ENCODE peak calls at places on chromosome 21, in six cellular contexts. Q is H9, K is A549, I is fibroblast of lung, H is neural crest cell, U is HFFc6. E is an unnamed sample.

GRCh38 chr21:37593740-37594471 is 227.3 kb downstream of the DYRK1A start:
- DNase-seq in Q (peak), K (no peak), I (no peak), H (no peak), U (no peak), E (no peak)

GRCh38 chr21:38159355-38159754 is 97.4 kb upstream of the KCNJ15 start:
- DNase-seq in Q (peak), K (no peak), I (peak), H (peak), U (peak), E (peak)

GRCh38 chr21:37891953-37892352 is 24.3 kb downstream of the KCNJ6 start:
- DNase-seq in Q (no peak), K (no peak), I (no peak), H (no peak), U (no peak), E (no peak)

GRCh38 chr21:43688906-43689305 is 29.5 kb downstream of the RRP1B start:
- DNase-seq in Q (no peak), K (no peak), I (no peak), H (no peak), U (no peak), E (no peak)

GRCh38 chr21:14321042-14321441 is 61.9 kb downstream of the HSPA13 start:
- DNase-seq in Q (no peak), K (no peak), I (no peak), H (no peak), U (no peak), E (no peak)

GRCh38 chr21:22536511-22536910 is 1538.3 kb downstream of the NCAM2 start:
- DNase-seq in Q (no peak), K (no peak), I (peak), H (no peak), U (no peak), E (no peak)

GRCh38 chr21:36535618-36536241 is 55.8 kb upstream of the CLDN14 start:
- DNase-seq in Q (no peak), K (no peak), I (no peak), H (no peak), U (no peak), E (no peak)

GRCh38 chr21:46298083-46298412 is 11.9 kb downstream of the YBEY start:
- DNase-seq in Q (no peak), K (no peak), I (peak), H (no peak), U (no peak), E (no peak)

GRCh38 chr21:40841524-40842196 is 5.3 kb downstream of the DSCAM start:
- DNase-seq in Q (peak), K (peak), I (no peak), H (peak), U (peak), E (no peak)

GRCh38 chr21:46325073-46325912 is 1.3 kb downstream of the PCNT start:
- DNase-seq in Q (peak), K (peak), I (peak), H (peak), U (peak), E (no peak)

GRCh38 chr21:29382029-29382654 is 83.4 kb downstream of the BACH1 start:
- DNase-seq in Q (no peak), K (peak), I (peak), H (no peak), U (peak), E (no peak)

GRCh38 chr21:34864370-34865209 is 184.5 kb downstream of the RUNX1 start:
- DNase-seq in Q (no peak), K (no peak), I (no peak), H (no peak), U (no peak), E (no peak)

GRCh38 chr21:29299906-29300546 is 1.3 kb downstream of the BACH1 start:
- DNase-seq in Q (peak), K (peak), I (peak), H (no peak), U (peak), E (peak)

GRCh38 chr21:36705679-36706481 is 7.0 kb downstream of the SIM2 start:
- DNase-seq in Q (peak), K (no peak), I (no peak), H (no peak), U (no peak), E (no peak)

GRCh38 chr21:38380391-38381137 is 117.7 kb downstream of the ERG start:
- DNase-seq in Q (no peak), K (peak), I (peak), H (no peak), U (peak), E (no peak)

GRCh38 chr21:33238565-33239255 is 9.0 kb downstream of the IFNAR2 start:
- DNase-seq in Q (no peak), K (no peak), I (no peak), H (no peak), U (no peak), E (no peak)

GRCh38 chr21:33237446-33237845 is 7.7 kb downstream of the IFNAR2 start:
- DNase-seq in Q (no peak), K (no peak), I (no peak), H (no peak), U (no peak), E (no peak)

GRCh38 chr21:33238146-33238545 is 8.4 kb downstream of the IFNAR2 start:
- DNase-seq in Q (no peak), K (no peak), I (no peak), H (no peak), U (no peak), E (no peak)

GRCh38 chr21:33241846-33242245 is 12.1 kb downstream of the IFNAR2 start:
- DNase-seq in Q (no peak), K (no peak), I (no peak), H (no peak), U (no peak), E (no peak)

DNA sequence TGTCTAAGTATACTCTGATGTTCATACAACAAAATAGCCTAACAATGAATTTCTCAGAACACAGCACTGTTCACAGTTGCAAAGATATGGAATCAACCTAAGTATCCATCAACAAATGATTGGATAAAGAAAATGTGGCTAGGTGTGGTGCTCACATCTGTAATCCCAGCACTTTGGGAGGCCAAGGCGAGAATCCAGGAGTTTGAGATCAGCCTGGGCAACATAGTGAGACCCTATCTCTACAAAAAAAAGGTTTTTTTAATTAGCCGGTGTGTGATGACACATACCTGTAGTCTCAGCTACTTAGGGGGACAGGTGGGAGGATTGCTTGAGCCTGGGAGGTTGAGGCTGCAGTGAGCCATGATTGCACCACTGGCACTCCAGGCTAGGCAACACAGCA is 10.7 kb downstream of the IFNAR2 start:
- DNase-seq in Q (no peak), K (no peak), I (no peak), H (no peak), U (no peak), E (no peak)
- TF ChIP-seq CTCF in Q (no peak), K (no peak), I (no peak), H (no peak), U (no peak), E (no peak)

DNA sequence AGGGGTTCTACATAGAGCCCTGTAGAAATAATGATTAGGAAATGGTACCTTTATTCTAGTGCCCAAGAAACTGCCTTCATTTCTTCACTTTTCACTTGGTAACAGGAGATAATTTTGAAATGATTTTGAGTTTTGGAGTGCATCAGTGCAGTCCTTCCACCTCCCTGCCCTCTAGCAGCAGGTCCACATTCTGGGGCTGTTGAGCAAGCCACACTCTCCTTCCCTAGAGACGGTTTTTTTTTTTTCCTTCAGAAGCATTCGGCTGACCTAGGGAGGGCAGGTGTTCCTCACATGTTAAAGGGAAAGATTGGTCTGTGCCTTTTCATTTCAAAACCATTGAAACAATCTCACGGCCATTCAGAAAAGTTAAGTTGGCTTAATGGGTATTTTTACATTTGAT is 39.8 kb downstream of the SLC37A1 start:
- DNase-seq in Q (no peak), K (no peak), I (no peak), H (no peak), U (no peak), E (no peak)
- TF ChIP-seq CTCF in Q (no peak), K (no peak), I (no peak), H (no peak), U (no peak), E (no peak)

GRCh38 chr21:32425628-32426027 is 13.1 kb downstream of the EVA1C start:
- DNase-seq in Q (no peak), K (no peak), I (no peak), H (no peak), U (no peak), E (no peak)
- TF ChIP-seq CTCF in Q (peak), K (no peak), I (no peak), H (no peak), U (peak), E (no peak)

DNA sequence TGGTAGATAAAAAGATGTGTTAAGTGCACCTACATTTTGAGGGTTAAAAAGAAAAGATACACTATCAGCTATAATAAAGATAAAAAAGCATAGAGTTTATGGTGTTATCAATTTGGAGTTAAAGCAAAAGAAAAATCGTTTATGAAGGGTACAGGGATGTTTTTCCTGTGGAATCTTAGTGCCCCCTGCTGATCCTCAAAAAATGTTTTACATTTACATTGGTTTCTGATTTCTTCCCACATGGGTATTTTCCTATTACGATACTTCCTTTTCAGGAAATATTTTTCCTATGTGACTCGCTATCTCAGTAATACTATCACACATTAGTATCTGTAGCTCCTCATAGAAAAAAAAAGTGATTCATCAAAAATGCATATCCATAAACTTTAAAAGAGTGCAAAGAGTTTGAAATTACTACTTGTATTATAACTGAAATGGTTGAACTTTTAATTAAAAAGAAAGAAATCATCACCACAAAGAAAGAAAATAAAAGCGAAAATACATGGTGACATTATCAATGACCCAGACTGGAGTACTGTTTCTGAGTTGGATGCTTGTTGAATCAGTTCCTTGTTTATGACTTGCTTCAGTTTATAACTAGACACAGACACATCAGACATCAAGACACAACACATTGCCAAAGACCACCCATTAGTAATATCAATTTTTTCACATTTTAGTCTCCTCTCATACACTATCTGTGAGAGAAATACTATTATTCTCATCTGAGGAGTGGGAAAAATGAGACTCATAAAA is 293.2 kb downstream of the MRPL39 start:
- DNase-seq in Q (no peak), K (no peak), I (peak), H (no peak), U (peak), E (peak)
- TF ChIP-seq CTCF in Q (peak), K (no peak), I (peak), H (no peak), U (peak), E (peak)

GRCh38 chr21:42654913-42655796 is 1.7 kb downstream of the PDE9A start:
- DNase-seq in Q (no peak), K (no peak), I (no peak), H (no peak), U (no peak), E (no peak)

GRCh38 chr21:42652527-42653491 is 612 bp upstream of the PDE9A start:
- DNase-seq in Q (peak), K (peak), I (peak), H (peak), U (no peak), E (no peak)

GRCh38 chr21:42653492-42654061 is at the start of gene PDE9A:
- DNase-seq in Q (peak), K (peak), I (no peak), H (peak), U (no peak), E (no peak)

GRCh38 chr21:42655797-42656770 is 2.7 kb downstream of the PDE9A start:
- DNase-seq in Q (no peak), K (no peak), I (no peak), H (no peak), U (no peak), E (no peak)

DNA sequence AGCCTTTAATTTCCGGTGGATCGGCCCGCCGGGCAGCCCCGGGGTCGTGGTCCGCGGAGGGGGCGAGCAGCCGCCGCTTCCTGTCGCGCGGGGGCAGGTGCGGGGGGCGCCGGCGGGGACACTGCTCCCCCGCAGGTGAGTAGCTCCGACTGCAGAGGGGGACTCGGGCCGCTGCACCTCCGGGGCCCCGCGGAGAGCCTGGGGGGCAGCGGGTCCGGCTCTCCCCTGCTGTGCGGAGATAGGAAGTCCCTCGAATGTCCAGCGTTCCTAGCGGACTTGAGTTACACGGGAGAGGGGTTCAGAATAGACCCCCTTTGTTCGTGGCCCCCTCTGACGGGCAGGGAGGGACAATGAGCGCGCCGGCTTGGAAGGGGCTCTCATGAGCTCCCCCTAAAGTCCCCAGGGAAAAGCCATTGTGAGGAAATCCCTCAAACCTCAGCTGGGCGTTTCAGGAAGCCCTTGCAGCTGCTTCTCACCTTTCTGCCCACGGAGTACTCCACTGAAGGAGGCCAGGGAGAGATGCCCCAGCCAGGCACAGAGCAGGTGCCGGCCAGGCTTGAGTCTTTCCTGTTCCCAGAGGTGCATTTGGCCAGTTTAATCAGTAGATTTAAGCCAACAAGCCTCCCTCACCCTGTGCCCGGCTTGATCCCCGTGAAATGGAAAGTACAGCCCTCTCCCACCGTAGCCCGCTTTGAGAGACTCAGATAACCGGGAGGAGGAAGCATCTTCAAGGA is 925 bp downstream of the PDE9A start:
- DNase-seq in Q (no peak), K (peak), I (no peak), H (peak), U (no peak), E (no peak)
- TF ChIP-seq CTCF in Q (peak), K (no peak), I (no peak), H (peak), U (no peak), E (no peak)

GRCh38 chr21:45098867-45099266 is 24.5 kb downstream of the ADARB1 start:
- DNase-seq in Q (no peak), K (no peak), I (no peak), H (no peak), U (peak), E (no peak)
- TF ChIP-seq CTCF in Q (peak), K (peak), I (peak), H (peak), U (peak), E (peak)

GRCh38 chr21:25967566-25968438 is 202.8 kb downstream of the APP start:
- DNase-seq in Q (no peak), K (no peak), I (no peak), H (no peak), U (no peak), E (no peak)
- TF ChIP-seq CTCF in Q (no peak), K (no peak), I (no peak), H (no peak), U (no peak), E (no peak)

GRCh38 chr21:39720126-39720778 is 24.7 kb upstream of the IGSF5 start:
- DNase-seq in Q (no peak), K (no peak), I (no peak), H (no peak), U (peak), E (no peak)
- TF ChIP-seq CTCF in Q (peak), K (no peak), I (peak), H (peak), U (peak), E (no peak)